ENCODE peak calls at places on chromosomes 16 and 17, in six cellular contexts. P, G, B, X, V and M are unnamed samples.

GRCh38 chr16:14131774-14132695 is 60.9 kb downstream of the MRTFB start:
- DNase-seq in P (no peak), G (no peak), B (no peak), X (no peak), V (no peak), M (no peak)

GRCh38 chr17:81941484-81942166 is 4.5 kb upstream of the PYCR1 start:
- DNase-seq in P (no peak), G (peak), B (no peak), X (peak), V (no peak), M (peak)

GRCh38 chr17:28267720-28268609 is 51.0 kb upstream of the TMEM97 start:
- DNase-seq in P (no peak), G (no peak), B (no peak), X (no peak), V (no peak), M (no peak)

GRCh38 chr16:83515395-83515794 is 292.4 kb upstream of the HSBP1 start:
- DNase-seq in P (no peak), G (no peak), B (no peak), X (no peak), V (no peak), M (no peak)

GRCh38 chr17:50047488-50048126 is 8.3 kb upstream of the ITGA3 start:
- DNase-seq in P (no peak), G (peak), B (no peak), X (peak), V (peak), M (peak)

GRCh38 chr16:2770057-2770780 is 6.9 kb downstream of the ELOB start:
- DNase-seq in P (no peak), G (no peak), B (peak), X (no peak), V (no peak), M (no peak)

GRCh38 chr16:63695347-63695746 is 1426.5 kb downstream of the CDH11 start:
- DNase-seq in P (no peak), G (no peak), B (no peak), X (no peak), V (no peak), M (no peak)

GRCh38 chr17:66619196-66619595 is 215.7 kb upstream of the CACNG5 start:
- DNase-seq in P (no peak), G (no peak), B (no peak), X (no peak), V (no peak), M (no peak)

GRCh38 chr17:1005361-1005946 is 8.5 kb downstream of the TIMM22 start:
- DNase-seq in P (no peak), G (no peak), B (no peak), X (peak), V (peak), M (peak)

GRCh38 chr16:80045944-80046660 is 445.6 kb upstream of the MAF start:
- DNase-seq in P (no peak), G (no peak), B (no peak), X (no peak), V (no peak), M (no peak)

GRCh38 chr16:67963325-67964321 is 4.8 kb downstream of the SLC12A4 start:
- DNase-seq in P (no peak), G (no peak), B (no peak), X (no peak), V (no peak), M (no peak)

GRCh38 chr16:24178496-24178895 is 77.6 kb upstream of the CACNG3 start:
- DNase-seq in P (no peak), G (no peak), B (no peak), X (no peak), V (no peak), M (no peak)

GRCh38 chr17:39527220-39527813 is 66.0 kb downstream of the CDK12 start:
- DNase-seq in P (no peak), G (no peak), B (peak), X (no peak), V (peak), M (no peak)

GRCh38 chr17:6473128-6473767 is 29.0 kb downstream of the PIMREG start:
- DNase-seq in P (peak), G (peak), B (peak), X (peak), V (peak), M (peak)

GRCh38 chr16:24208710-24209109 is 47.4 kb upstream of the CACNG3 start:
- DNase-seq in P (no peak), G (no peak), B (no peak), X (no peak), V (no peak), M (peak)

GRCh38 chr16:10428433-10429168 is 42.7 kb downstream of the ATF7IP2 start:
- DNase-seq in P (no peak), G (no peak), B (no peak), X (no peak), V (no peak), M (no peak)

GRCh38 chr16:268141-269053 is 7.3 kb downstream of the RGS11 start:
- DNase-seq in P (no peak), G (no peak), B (no peak), X (no peak), V (no peak), M (no peak)

GRCh38 chr17:55735784-55736405 is 13.2 kb upstream of the TMEM100 start:
- DNase-seq in P (peak), G (no peak), B (peak), X (no peak), V (peak), M (no peak)

DNA sequence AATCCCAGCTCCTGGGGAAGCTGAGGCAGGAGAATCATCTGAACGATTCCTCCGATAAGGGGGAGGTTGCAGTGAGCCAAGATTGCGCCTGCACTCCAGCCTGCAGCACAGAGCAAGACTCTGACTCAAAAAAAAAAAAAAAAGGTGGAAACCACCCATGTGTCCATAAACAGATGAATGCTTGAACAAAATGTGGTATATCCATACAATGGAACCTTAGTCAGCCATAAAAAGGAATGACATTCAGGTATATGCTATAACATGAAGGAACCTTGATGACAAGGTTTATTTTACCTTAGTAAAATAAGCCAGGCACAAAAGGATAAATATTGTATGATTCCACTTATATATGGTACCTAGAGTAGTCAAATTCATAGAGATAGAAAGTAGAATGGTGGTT is 2.9 kb upstream of the MEIOC start:
- DNase-seq in P (no peak), G (no peak), B (no peak), X (no peak), V (no peak), M (no peak)
- TF ChIP-seq CTCF in P (no peak), G (no peak), B (no peak), X (no peak), V (no peak), M (no peak)

DNA sequence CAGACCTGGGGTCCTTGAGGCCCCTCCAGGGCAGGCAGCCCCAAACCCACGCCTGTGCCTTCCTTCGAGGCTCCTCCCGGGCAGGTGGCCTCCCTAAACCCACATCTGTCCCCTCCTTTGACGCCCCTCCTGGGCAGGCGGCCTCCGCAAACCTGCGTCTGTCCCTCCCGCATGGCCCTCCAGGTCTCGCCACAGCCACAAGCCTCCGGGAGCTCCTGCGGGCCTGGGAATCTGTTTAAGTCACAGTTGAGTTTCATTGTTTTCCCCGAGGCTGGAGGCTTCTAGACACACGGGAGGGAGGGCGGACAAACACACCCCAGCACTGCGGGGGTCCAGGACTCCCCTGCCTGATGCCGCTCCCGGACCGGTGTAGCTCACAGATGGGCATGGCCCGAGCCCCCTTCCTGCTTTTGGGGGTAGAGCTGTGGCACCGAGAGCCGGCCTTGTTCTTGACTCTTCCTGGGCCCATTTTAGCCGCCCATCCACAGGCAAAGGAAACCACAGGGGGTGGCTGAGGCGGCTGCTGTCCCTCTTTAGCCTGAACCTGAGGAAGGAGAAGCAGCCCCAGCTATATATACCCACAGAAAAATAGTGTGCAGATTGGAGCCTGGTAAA is 7.1 kb downstream of the PIEZO1 start:
- DNase-seq in P (no peak), G (no peak), B (no peak), X (no peak), V (no peak), M (no peak)
- H3K4me3 ChIP-seq in P (no peak), G (no peak), B (no peak), X (no peak), V (no peak), M (no peak)

DNA sequence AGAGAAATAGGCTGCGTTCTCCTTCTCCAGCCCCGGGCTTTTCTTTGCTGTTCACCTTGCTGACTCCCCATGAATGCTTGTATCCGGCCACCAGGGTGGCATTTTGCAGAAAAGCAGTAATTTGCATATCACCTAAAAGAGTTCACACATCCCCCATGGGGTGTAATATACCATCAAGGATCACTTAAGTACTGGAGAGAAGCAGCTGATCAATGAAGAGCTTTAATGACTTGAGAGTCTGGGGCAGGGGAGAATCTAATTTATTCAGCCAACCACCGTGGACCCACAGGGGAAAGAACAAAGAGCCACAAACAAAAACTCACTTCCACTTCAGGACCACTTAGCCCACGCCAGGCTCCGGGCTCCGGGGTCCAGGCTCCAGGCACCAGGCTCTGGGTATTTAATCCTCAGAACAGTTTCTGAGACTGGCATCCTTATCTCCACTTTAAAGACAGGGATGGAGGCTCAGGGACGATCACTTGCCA is 33.9 kb upstream of the SEC14L1 start:
- DNase-seq in P (no peak), G (no peak), B (peak), X (no peak), V (no peak), M (no peak)
- TF ChIP-seq CTCF in P (no peak), G (no peak), B (peak), X (no peak), V (no peak), M (no peak)

GRCh38 chr17:20172378-20172775 is 163.2 kb downstream of the SPECC1 start:
- DNase-seq in P (no peak), G (no peak), B (no peak), X (no peak), V (no peak), M (no peak)

GRCh38 chr17:20179031-20179430 is 169.9 kb downstream of the SPECC1 start:
- DNase-seq in P (no peak), G (no peak), B (no peak), X (no peak), V (no peak), M (peak)

GRCh38 chr17:20173091-20173490 is 163.9 kb downstream of the SPECC1 start:
- DNase-seq in P (no peak), G (no peak), B (no peak), X (no peak), V (peak), M (no peak)

GRCh38 chr17:20171741-20172377 is 162.7 kb downstream of the SPECC1 start:
- DNase-seq in P (no peak), G (no peak), B (no peak), X (no peak), V (peak), M (no peak)

GRCh38 chr17:20174588-20175265 is 165.6 kb downstream of the SPECC1 start:
- DNase-seq in P (no peak), G (no peak), B (no peak), X (no peak), V (peak), M (no peak)
- H3K4me3 ChIP-seq in P (no peak), G (no peak), B (no peak), X (no peak), V (no peak), M (no peak)

GRCh38 chr16:50991436-50991835 is 159.6 kb downstream of the SALL1 start:
- DNase-seq in P (no peak), G (no peak), B (no peak), X (no peak), V (no peak), M (no peak)
- TF ChIP-seq CTCF in P (no peak), G (no peak), B (no peak), X (no peak), V (no peak), M (no peak)

DNA sequence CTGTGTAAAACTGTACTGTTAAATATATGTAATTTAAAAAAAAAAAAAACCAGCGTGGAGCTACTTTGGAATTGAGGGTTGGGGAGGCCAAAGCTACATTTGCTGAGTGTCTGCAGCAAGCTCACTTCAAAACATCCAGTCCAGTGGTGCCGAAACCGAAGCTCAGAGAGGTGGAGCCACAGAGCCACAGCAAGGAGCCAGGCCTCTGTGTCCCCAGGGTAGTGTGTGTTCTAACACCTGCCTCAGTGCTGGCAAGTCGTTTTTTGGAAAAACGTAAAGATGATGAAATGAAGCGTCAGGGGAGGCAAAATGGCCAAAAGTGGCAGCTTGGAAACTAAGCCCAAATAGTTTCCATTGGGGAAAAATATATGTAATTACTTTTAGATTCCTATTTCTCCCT is 36.1 kb upstream of the MRC2 start:
- DNase-seq in P (no peak), G (no peak), B (no peak), X (no peak), V (no peak), M (no peak)
- H3K4me3 ChIP-seq in P (no peak), G (no peak), B (no peak), X (no peak), V (no peak), M (no peak)

GRCh38 chr16:47059991-47060390 is 83.8 kb downstream of the NETO2 start:
- DNase-seq in P (no peak), G (no peak), B (no peak), X (no peak), V (no peak), M (no peak)
- TF ChIP-seq CTCF in P (no peak), G (no peak), B (no peak), X (no peak), V (no peak), M (no peak)

GRCh38 chr17:56833023-56833811 is 503 bp downstream of the C17orf67 start:
- DNase-seq in P (peak), G (peak), B (peak), X (peak), V (peak), M (peak)

GRCh38 chr17:56833812-56834379 is at the start of the genes C17orf67 and DGKE:
- DNase-seq in P (peak), G (peak), B (peak), X (peak), V (peak), M (peak)

GRCh38 chr17:56832446-56832845 is 1.3 kb downstream of the C17orf67 start:
- DNase-seq in P (no peak), G (no peak), B (no peak), X (no peak), V (no peak), M (no peak)

GRCh38 chr17:56834380-56835258 is 668 bp downstream of the DGKE start:
- DNase-seq in P (peak), G (peak), B (peak), X (no peak), V (no peak), M (peak)

GRCh38 chr17:56835259-56835575 is 1.3 kb downstream of the DGKE start:
- DNase-seq in P (no peak), G (no peak), B (no peak), X (no peak), V (no peak), M (no peak)
- H3K4me3 ChIP-seq in P (peak), G (peak), B (peak), X (peak), V (peak), M (peak)

GRCh38 chr16:60717808-60718207 is 1318.4 kb downstream of the CDH8 start:
- DNase-seq in P (no peak), G (no peak), B (no peak), X (no peak), V (no peak), M (no peak)
- TF ChIP-seq CTCF in P (no peak), G (no peak), B (no peak), X (no peak), V (no peak), M (no peak)

GRCh38 chr16:53622315-53622714 is 81.3 kb downstream of the RPGRIP1L start:
- DNase-seq in P (no peak), G (no peak), B (no peak), X (no peak), V (no peak), M (no peak)

GRCh38 chr16:53614346-53614745 is 89.3 kb downstream of the RPGRIP1L start:
- DNase-seq in P (no peak), G (no peak), B (no peak), X (no peak), V (no peak), M (no peak)

GRCh38 chr16:53620476-53620875 is 83.2 kb downstream of the RPGRIP1L start:
- DNase-seq in P (no peak), G (no peak), B (no peak), X (no peak), V (no peak), M (no peak)

GRCh38 chr16:53625221-53625620 is 78.4 kb downstream of the RPGRIP1L start:
- DNase-seq in P (no peak), G (no peak), B (no peak), X (no peak), V (no peak), M (no peak)

DNA sequence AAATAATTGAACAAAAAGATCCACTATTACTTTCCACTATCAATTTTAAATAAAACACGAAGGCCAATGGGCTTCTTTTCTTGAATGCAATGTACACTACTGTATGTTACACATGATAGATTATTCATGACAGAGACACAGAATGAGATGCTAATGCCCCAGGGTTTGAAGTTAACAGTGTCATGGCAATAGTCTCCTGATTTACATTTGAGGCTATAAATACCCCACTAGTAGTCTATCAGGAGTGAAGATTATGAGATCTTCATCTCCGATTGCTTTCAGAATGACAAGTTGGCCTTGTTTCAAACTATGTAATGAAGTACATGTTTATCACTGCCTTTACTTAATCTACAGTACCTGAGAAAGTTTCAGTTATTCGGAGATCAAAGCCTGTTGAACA is 84.4 kb downstream of the RPGRIP1L start:
- DNase-seq in P (no peak), G (no peak), B (no peak), X (no peak), V (no peak), M (no peak)
- H3K4me3 ChIP-seq in P (no peak), G (no peak), B (no peak), X (no peak), V (no peak), M (no peak)